ENCODE peak calls at places on chromosome 21, in ten cellular contexts. M is osteoblast; E is substantia nigra; R is nephron progenitor cell; Y is effector memory CD4-positive, alpha-beta T cell; A is GM04504; W is activated effector memory CD4-positive, alpha-beta T cell treated with Interleukin-2 at 50 U/mL for 16 hours; G is COR-L47; U is GM13977; X is NCI-H524 treated with DMSO at 0.1 percent for 48 hours. L is an unnamed sample.

GRCh38 chr21:28991861-28992525 is 684 bp downstream of the LTN1 start:
- DNase-seq in E (no peak), R (no peak), X (no peak), M (peak), U (no peak), G (no peak), Y (no peak), A (no peak), W (no peak), L (no peak)

GRCh38 chr21:45846373-45847160 is 135.0 kb upstream of the COL6A1 start:
- DNase-seq in E (peak), M (no peak), W (no peak), Y (no peak), G (no peak), R (no peak), U (no peak), A (peak), X (no peak), L (no peak)

GRCh38 chr21:16842716-16843115 is 670.1 kb upstream of the CXADR start:
- DNase-seq in R (no peak), A (no peak), E (no peak), Y (no peak), U (no peak), M (no peak), W (no peak), G (no peak), X (peak), L (peak)

GRCh38 chr21:25929859-25930520 is 195.2 kb downstream of the GABPA start:
- DNase-seq in M (no peak), U (no peak), R (no peak), W (no peak), E (peak), Y (no peak), G (no peak), A (no peak), X (no peak), L (no peak)

GRCh38 chr21:39564200-39564599 is 48.5 kb upstream of the B3GALT5 start:
- DNase-seq in W (no peak), A (no peak), E (peak), Y (no peak), U (no peak), R (no peak), X (no peak), M (no peak), G (peak), L (no peak)

GRCh38 chr21:14773777-14774345 is 227.7 kb upstream of the SAMSN1 start:
- DNase-seq in W (peak), G (no peak), X (no peak), R (peak), M (no peak), E (no peak), Y (peak), A (no peak), U (no peak), L (no peak)

GRCh38 chr21:43867936-43868335 is 2.9 kb downstream of the AGPAT3 start:
- DNase-seq in M (peak), X (no peak), W (no peak), E (no peak), Y (no peak), R (no peak), G (no peak), U (no peak), A (no peak), L (no peak)

GRCh38 chr21:44984428-44984791 is 44.6 kb downstream of the SLX9 start:
- DNase-seq in U (no peak), A (no peak), G (no peak), R (no peak), M (peak), X (no peak), E (no peak), W (no peak), Y (no peak), L (no peak)

GRCh38 chr21:40153351-40153750 is 286.1 kb downstream of the PCP4 start:
- DNase-seq in X (no peak), M (no peak), A (no peak), W (no peak), E (no peak), R (no peak), U (no peak), G (no peak), Y (no peak), L (no peak)

GRCh38 chr21:31945576-31945975 is 72.8 kb downstream of the HUNK start:
- DNase-seq in G (no peak), X (no peak), W (no peak), E (no peak), R (no peak), M (no peak), Y (no peak), A (peak), U (no peak), L (no peak)

GRCh38 chr21:42057861-42058437 is 13.2 kb upstream of the UMODL1 start:
- DNase-seq in Y (no peak), M (no peak), X (no peak), U (no peak), W (no peak), A (no peak), G (no peak), R (no peak), E (no peak), L (no peak)

GRCh38 chr21:46194374-46195334 is 10.4 kb upstream of the SPATC1L start:
- DNase-seq in R (no peak), E (no peak), M (peak), G (no peak), W (no peak), U (no peak), A (no peak), Y (no peak), X (no peak), L (peak)

GRCh38 chr21:42595281-42596187 is 57.9 kb upstream of the PDE9A start:
- DNase-seq in E (no peak), A (no peak), W (no peak), X (no peak), R (no peak), U (no peak), M (peak), Y (no peak), G (no peak), L (no peak)

GRCh38 chr21:36803801-36804452 is 105.0 kb downstream of the SIM2 start:
- DNase-seq in G (no peak), M (no peak), X (no peak), Y (no peak), R (no peak), W (no peak), A (no peak), U (no peak), E (no peak), L (no peak)

GRCh38 chr21:36450511-36450910 is 29.4 kb downstream of the CLDN14 start:
- DNase-seq in X (no peak), W (no peak), Y (no peak), A (no peak), E (no peak), G (no peak), R (no peak), U (no peak), M (peak), L (no peak)

GRCh38 chr21:24045775-24046215 is 1561.5 kb downstream of the MRPL39 start:
- DNase-seq in R (peak), E (peak), M (no peak), G (peak), A (no peak), W (no peak), Y (no peak), U (no peak), X (no peak), L (peak)

GRCh38 chr21:41923641-41924342 is 30.0 kb downstream of the C2CD2 start:
- DNase-seq in E (no peak), G (no peak), X (no peak), U (no peak), M (peak), R (no peak), Y (no peak), W (no peak), A (no peak), L (no peak)

GRCh38 chr21:25891596-25891995 is 156.8 kb downstream of the GABPA start:
- DNase-seq in R (no peak), E (no peak), W (no peak), Y (no peak), X (no peak), M (no peak), G (peak), U (no peak), A (no peak), L (no peak)

GRCh38 chr21:28156590-28156989 is 836.1 kb downstream of the LTN1 start:
- DNase-seq in A (no peak), W (no peak), R (no peak), U (no peak), X (no peak), Y (no peak), G (no peak), M (no peak), E (no peak), L (no peak)

GRCh38 chr21:26146681-26147080 is 23.9 kb downstream of the APP start:
- DNase-seq in E (no peak), R (no peak), M (no peak), U (no peak), Y (no peak), X (no peak), W (no peak), A (no peak), G (no peak), L (no peak)

GRCh38 chr21:39707316-39707715 is 37.7 kb upstream of the IGSF5 start:
- DNase-seq in Y (no peak), X (no peak), A (no peak), R (no peak), G (no peak), E (no peak), M (no peak), W (no peak), U (no peak), L (no peak)

GRCh38 chr21:31599563-31599962 is 59.9 kb upstream of the SOD1 start:
- DNase-seq in U (no peak), Y (no peak), M (no peak), G (no peak), W (no peak), R (no peak), E (no peak), A (no peak), X (no peak), L (no peak)

GRCh38 chr21:44374601-44375280 is 21.3 kb downstream of the TRPM2 start:
- DNase-seq in Y (no peak), R (no peak), U (no peak), X (no peak), G (no peak), M (peak), A (no peak), W (no peak), E (no peak), L (no peak)